ENCODE peak calls at places on chromosome 1, in eight cellular contexts. Z, P, W, G, O, Y, K and V are unnamed samples.

GRCh38 chr1:63980706-63981407 is 207.0 kb downstream of the ROR1 start:
- DNase-seq in Z (no peak), P (peak), W (no peak), G (no peak), O (no peak), Y (no peak), K (no peak), V (no peak)

GRCh38 chr1:224454337-224455055 is 19.9 kb upstream of the WDR26 start:
- DNase-seq in Z (no peak), P (no peak), W (no peak), G (no peak), O (no peak), Y (no peak), K (no peak), V (no peak)

GRCh38 chr1:97791251-97791650 is 129.6 kb downstream of the DPYD start:
- DNase-seq in Z (no peak), P (no peak), W (no peak), G (no peak), O (no peak), Y (no peak), K (no peak), V (no peak)

GRCh38 chr1:29698033-29698432 is 461.7 kb downstream of the PTPRU start:
- DNase-seq in Z (peak), P (no peak), W (peak), G (no peak), O (no peak), Y (no peak), K (no peak), V (no peak)

GRCh38 chr1:115727706-115728249 is 40.7 kb downstream of the CASQ2 start:
- DNase-seq in Z (no peak), P (no peak), W (peak), G (peak), O (peak), Y (no peak), K (peak), V (no peak)

GRCh38 chr1:205766038-205766437 is 9.2 kb downstream of the RAB29 start:
- DNase-seq in Z (no peak), P (no peak), W (peak), G (no peak), O (no peak), Y (no peak), K (no peak), V (no peak)

GRCh38 chr1:163870666-163871065 is 548.9 kb downstream of the NUF2 start:
- DNase-seq in Z (no peak), P (no peak), W (no peak), G (no peak), O (peak), Y (no peak), K (no peak), V (no peak)

GRCh38 chr1:205518616-205519540 is 14.4 kb downstream of the CDK18 start:
- DNase-seq in Z (no peak), P (peak), W (no peak), G (no peak), O (no peak), Y (no peak), K (no peak), V (no peak)